ENCODE peak calls at places on chromosomes 2 and 18, in eight cellular contexts. O is breast epithelium, Z is prostate gland, B is GM23338, V is esophagus muscularis mucosa, X is sigmoid colon, Y is transverse colon, H is HepG2. U is an unnamed sample.

GRCh38 chr18:9419956-9420631 is 55.2 kb upstream of the RALBP1 start:
- DNase-seq in B (no peak), O (no peak), Z (no peak), X (peak; percentile 20), V (peak; percentile 60), Y (no peak), H (no peak), U (no peak)

GRCh38 chr18:777021-777420 is 35.0 kb downstream of the YES1 start:
- DNase-seq in O (no peak), B (no peak), X (no peak), Z (no peak), V (no peak), Y (no peak), H (no peak), U (no peak)

GRCh38 chr2:122000556-122001340 is 245.3 kb downstream of the TSN start:
- DNase-seq in O (no peak), Z (no peak), X (no peak), Y (no peak), B (no peak), H (no peak), V (peak; percentile 81), U (no peak)

GRCh38 chr18:74234326-74235171 is 57.2 kb downstream of the CYB5A start:
- DNase-seq in Y (peak; percentile 50), X (peak; percentile 87), O (no peak), V (no peak), Z (no peak), H (peak; percentile 98), B (no peak), U (peak; percentile 73)

GRCh38 chr2:200810252-200810650 is 1.5 kb upstream of the BZW1 start:
- DNase-seq in B (no peak), V (no peak), O (no peak), H (peak; percentile 21), Y (no peak), Z (peak; percentile 38), X (no peak), U (no peak)

GRCh38 chr2:55943466-55943865 is 19.9 kb upstream of the EFEMP1 start:
- DNase-seq in Z (no peak), X (no peak), V (no peak), O (no peak), H (no peak), Y (no peak), B (no peak), U (no peak)

GRCh38 chr2:138898855-138899254 is 118.7 kb upstream of the NXPH2 start:
- DNase-seq in V (no peak), Z (no peak), H (no peak), Y (no peak), X (no peak), O (no peak), B (no peak), U (no peak)

GRCh38 chr2:30031184-30031583 is 109.8 kb upstream of the ALK start:
- DNase-seq in B (peak; percentile 26), Y (no peak), Z (no peak), H (no peak), X (no peak), O (no peak), V (peak; percentile 74), U (no peak)

GRCh38 chr18:12628706-12629702 is 28.9 kb downstream of the SPIRE1 start:
- DNase-seq in H (no peak), B (no peak), X (no peak), V (no peak), O (no peak), Y (no peak), Z (no peak), U (no peak)

GRCh38 chr18:72541871-72542690 is 2.1 kb downstream of the CBLN2 start:
- DNase-seq in Y (no peak), B (peak; percentile 47), H (no peak), V (no peak), O (no peak), X (no peak), Z (no peak), U (peak; percentile 81)

GRCh38 chr2:1581965-1582625 is 162.2 kb downstream of the PXDN start:
- DNase-seq in V (no peak), Z (no peak), H (no peak), B (no peak), Y (no peak), O (peak; percentile 24), X (no peak), U (no peak)

GRCh38 chr2:26324903-26325302 is 21.0 kb upstream of the SELENOI start:
- DNase-seq in X (no peak), V (no peak), B (no peak), H (no peak), Y (no peak), Z (no peak), O (no peak), U (no peak)

GRCh38 chr2:198390670-198391069 is 586.3 kb downstream of the PLCL1 start:
- DNase-seq in H (no peak), Z (no peak), O (no peak), V (no peak), X (no peak), Y (no peak), B (no peak), U (no peak)

GRCh38 chr18:48979944-48980890 is 29.5 kb upstream of the SMAD7 start:
- DNase-seq in V (no peak), Y (peak; percentile 50), H (peak; percentile 78), B (no peak), O (no peak), X (no peak), Z (no peak), U (no peak)

GRCh38 chr2:108577099-108577498 is 42.8 kb downstream of the LIMS1 start:
- DNase-seq in H (no peak), B (no peak), V (no peak), Z (no peak), Y (no peak), O (no peak), X (no peak), U (no peak)

GRCh38 chr2:120239488-120240287 is 13.0 kb upstream of the RALB start:
- DNase-seq in Z (no peak), Y (peak; percentile 36), X (no peak), B (peak; percentile 71), H (peak; percentile 37), O (no peak), V (no peak), U (no peak)

GRCh38 chr2:66573866-66574265 is 138.9 kb downstream of the MEIS1 start:
- DNase-seq in V (no peak), X (no peak), B (peak; percentile 84), O (no peak), Z (no peak), Y (no peak), H (no peak), U (no peak)

GRCh38 chr2:230413465-230413864 is 2.5 kb upstream of the SP100 start:
- DNase-seq in V (no peak), X (no peak), Z (no peak), H (peak; percentile 39), O (no peak), B (no peak), Y (no peak), U (no peak)

GRCh38 chr18:36899289-36899688 is 70.4 kb downstream of the KIAA1328 start:
- DNase-seq in B (peak; percentile 79), Z (no peak), Y (no peak), H (peak; percentile 31), V (no peak), O (no peak), X (no peak), U (no peak)

GRCh38 chr2:189466656-189467055 is 25.4 kb downstream of the WDR75 start:
- DNase-seq in X (no peak), O (no peak), Z (no peak), B (peak; percentile 50), H (peak; percentile 55), V (no peak), Y (no peak), U (no peak)

GRCh38 chr2:11812466-11813100 is 66.2 kb downstream of the LPIN1 start:
- DNase-seq in Y (no peak), X (no peak), B (no peak), Z (no peak), O (no peak), H (no peak), V (no peak), U (no peak)

GRCh38 chr2:150036622-150037021 is 449.0 kb upstream of the MMADHC start:
- DNase-seq in V (no peak), Y (no peak), O (no peak), B (no peak), Z (no peak), H (no peak), X (no peak), U (no peak)

GRCh38 chr2:25358249-25358815 is 16.6 kb upstream of the DNMT3A start:
- DNase-seq in V (no peak), X (no peak), Y (no peak), Z (no peak), B (no peak), O (no peak), H (no peak), U (no peak)

GRCh38 chr2:146734042-146734715 is 1110.7 kb upstream of the ACVR2A start:
- DNase-seq in H (peak; percentile 62), Z (no peak), X (no peak), B (peak; percentile 74), Y (no peak), V (no peak), O (no peak), U (no peak)
- TF ChIP-seq CTCF in H (peak; percentile 76), Z (peak; percentile 55), X (peak; percentile 33), B (peak; percentile 80), Y (peak; percentile 52), V (peak; percentile 66), O (peak; percentile 50), U (no peak)

GRCh38 chr2:157827377-157827776 is 48.8 kb downstream of the ACVR1 start:
- DNase-seq in X (no peak), V (no peak), Y (no peak), B (no peak), H (no peak), Z (no peak), O (no peak), U (no peak)

GRCh38 chr2:157831573-157832315 is 44.4 kb downstream of the ACVR1 start:
- DNase-seq in Y (no peak), X (no peak), B (no peak), V (peak; percentile 57), Z (no peak), H (no peak), O (no peak), U (no peak)

GRCh38 chr2:157835425-157835824 is 40.7 kb downstream of the ACVR1 start:
- DNase-seq in O (no peak), X (no peak), Z (no peak), Y (no peak), V (no peak), H (no peak), B (peak; percentile 21), U (no peak)

GRCh38 chr2:157833721-157834120 is 42.4 kb downstream of the ACVR1 start:
- DNase-seq in H (no peak), B (no peak), X (no peak), Z (no peak), O (no peak), V (no peak), Y (no peak), U (no peak)

GRCh38 chr2:157830696-157831570 is 45.2 kb downstream of the ACVR1 start:
- DNase-seq in Z (peak; percentile 48), H (peak; percentile 52), O (no peak), X (no peak), Y (no peak), B (no peak), V (peak; percentile 29), U (peak; percentile 64)
- TF ChIP-seq POLR2AphosphoS5 in Z (peak; percentile 92), H (no peak), O (peak; percentile 81), X (peak; percentile 81), Y (peak; percentile 66), B (no peak), V (peak; percentile 87), U (no peak)

GRCh38 chr2:28558421-28558820 is 62.6 kb downstream of the PLB1 start:
- DNase-seq in O (no peak), Z (no peak), H (no peak), V (no peak), B (no peak), Y (no peak), X (peak; percentile 4), U (no peak)
- TF ChIP-seq CTCF in O (no peak), Z (no peak), H (no peak), V (no peak), B (no peak), Y (no peak), X (no peak), U (no peak)

GRCh38 chr18:45361148-45361851 is 254.0 kb upstream of the SLC14A2 start:
- DNase-seq in X (no peak), B (no peak), Z (no peak), V (no peak), O (no peak), Y (no peak), H (no peak), U (no peak)
- TF ChIP-seq POLR2AphosphoS5 in X (no peak), B (no peak), Z (no peak), V (no peak), O (no peak), Y (no peak), H (no peak), U (no peak)